ENCODE peak calls at places on chromosomes 2 and 18, in four cellular contexts. N is adrenal gland; M is endothelial cell of umbilical vein; O is CD4-positive, alpha-beta T cell. S is an unnamed sample.

GRCh38 chr2:227033471-227034148 is 130.4 kb downstream of the COL4A4 start:
- DNase-seq in N (peak), M (no peak), O (no peak), S (no peak)

GRCh38 chr18:63823516-63824219 is 48.5 kb downstream of the SERPINB7 start:
- DNase-seq in M (peak), O (no peak), N (peak), S (no peak)

GRCh38 chr18:78979682-78980278 is at the start of gene SALL3:
- DNase-seq in M (no peak), O (no peak), N (no peak), S (no peak)

GRCh38 chr2:25116956-25117355 is 51.4 kb downstream of the POMC start:
- DNase-seq in O (no peak), N (no peak), M (no peak), S (no peak)

GRCh38 chr2:200944467-200945394 is 18.7 kb downstream of the ORC2 start:
- DNase-seq in N (no peak), M (peak), O (no peak), S (peak)

GRCh38 chr2:153059338-153060052 is 341.1 kb downstream of the ARL6IP6 start:
- DNase-seq in O (no peak), M (no peak), N (no peak), S (peak)

GRCh38 chr2:45849491-45850283 is 198.2 kb downstream of the PRKCE start:
- DNase-seq in M (no peak), O (no peak), N (no peak), S (peak)

GRCh38 chr2:105274046-105274445 is 32.5 kb downstream of the GPR45 start:
- DNase-seq in M (peak), N (peak), O (no peak), S (no peak)

GRCh38 chr2:211329882-211330281 is 773.5 kb downstream of the CPS1 start:
- DNase-seq in M (no peak), O (no peak), N (no peak), S (no peak)

GRCh38 chr2:222899413-222900181 is 38.8 kb downstream of the ACSL3 start:
- DNase-seq in O (no peak), N (no peak), M (no peak), S (no peak)

GRCh38 chr2:40463112-40463511 is 11.2 kb upstream of the SLC8A1 start:
- DNase-seq in N (no peak), M (peak), O (no peak), S (no peak)

GRCh38 chr2:105344704-105345345 is 7.5 kb downstream of the C2orf49 start:
- DNase-seq in N (no peak), O (no peak), M (peak), S (no peak)

DNA sequence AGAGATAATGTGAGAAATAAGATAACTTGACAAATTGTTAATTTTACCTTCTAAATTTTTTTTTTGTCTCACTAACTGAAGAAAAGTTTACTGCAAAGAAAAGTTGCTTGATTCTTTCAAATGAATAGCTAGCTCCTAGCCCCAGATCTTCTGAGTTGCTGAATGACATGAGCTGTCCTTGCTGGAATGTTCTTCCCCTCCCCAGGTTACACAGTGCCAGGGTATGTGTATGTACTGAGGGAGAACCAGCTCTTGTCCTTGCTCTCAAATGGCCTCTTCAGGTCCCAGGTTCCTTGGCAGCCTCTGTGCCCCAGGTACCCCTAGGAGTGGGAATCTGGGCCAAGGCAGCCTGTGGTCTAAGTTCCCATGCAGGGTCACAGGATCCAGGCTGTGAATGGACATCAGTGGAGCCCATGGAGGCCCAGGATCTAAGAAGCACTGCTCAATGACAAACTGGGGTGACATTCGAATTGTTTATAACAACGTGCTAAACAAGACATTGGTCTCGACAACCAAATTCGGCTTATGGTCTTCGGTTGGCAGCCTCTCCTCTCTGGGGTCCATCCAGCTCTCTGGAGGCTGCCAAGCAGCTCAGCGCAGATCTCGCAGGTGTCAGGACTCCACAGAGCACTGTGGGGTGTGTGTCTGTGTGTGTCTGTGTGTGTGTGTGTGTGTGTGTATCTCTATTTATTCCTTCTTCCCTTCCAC is 17.1 kb upstream of the INO80C start:
- DNase-seq in N (no peak), O (no peak), M (no peak), S (no peak)
- H3K27ac ChIP-seq in N (no peak), O (no peak), M (no peak), S (peak)

GRCh38 chr18:33781429-33781828 is 203.4 kb downstream of the ASXL3 start:
- DNase-seq in O (no peak), N (no peak), M (no peak), S (no peak)
- H3K27ac ChIP-seq in O (no peak), N (no peak), M (no peak), S (no peak)

DNA sequence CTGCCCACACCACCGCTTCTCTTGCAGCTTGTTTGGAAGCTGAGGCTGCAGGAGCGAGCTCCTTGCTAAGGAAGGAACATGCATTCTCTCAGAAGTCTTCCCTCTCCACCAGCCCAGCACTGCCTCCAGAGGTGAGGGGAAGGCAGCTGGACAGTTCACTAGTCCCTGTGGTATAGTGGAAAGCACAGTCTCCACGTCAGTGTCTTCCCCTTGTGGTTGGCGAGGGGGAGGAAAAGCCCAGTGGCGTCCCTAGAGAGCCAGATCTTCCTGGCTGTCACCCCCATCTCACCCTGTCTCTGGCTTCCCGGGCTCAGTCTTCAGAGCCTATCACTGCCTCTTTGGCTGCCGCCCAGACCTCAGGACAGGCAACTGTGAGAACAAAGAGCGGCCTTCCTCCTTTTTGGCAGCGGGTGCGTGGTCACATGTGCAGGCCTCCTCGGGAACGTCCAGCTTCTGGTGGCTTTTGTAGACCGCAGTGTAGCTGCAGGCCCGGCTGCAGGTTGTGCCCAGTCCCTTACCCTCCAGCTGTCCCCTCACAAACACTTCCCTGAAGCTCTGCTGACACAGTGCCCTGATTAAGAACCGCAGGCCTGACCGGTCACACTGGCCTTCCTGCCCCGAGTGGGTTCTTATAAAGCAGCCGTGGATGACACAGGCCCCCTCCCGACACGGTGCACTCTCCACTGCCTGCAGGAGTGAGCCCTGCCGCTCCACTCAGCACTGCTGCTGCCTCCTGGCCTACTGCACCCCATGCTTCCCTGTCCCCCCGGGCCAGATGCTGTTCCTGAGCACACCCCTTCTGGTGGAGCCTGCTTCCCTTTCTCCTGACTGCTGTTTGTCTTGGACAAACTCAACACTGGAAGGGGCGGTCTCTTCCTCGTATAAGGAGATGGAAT is 90.9 kb downstream of the RNF144A start:
- DNase-seq in M (peak), O (no peak), N (peak), S (no peak)
- H3K27ac ChIP-seq in M (no peak), O (no peak), N (peak), S (no peak)

DNA sequence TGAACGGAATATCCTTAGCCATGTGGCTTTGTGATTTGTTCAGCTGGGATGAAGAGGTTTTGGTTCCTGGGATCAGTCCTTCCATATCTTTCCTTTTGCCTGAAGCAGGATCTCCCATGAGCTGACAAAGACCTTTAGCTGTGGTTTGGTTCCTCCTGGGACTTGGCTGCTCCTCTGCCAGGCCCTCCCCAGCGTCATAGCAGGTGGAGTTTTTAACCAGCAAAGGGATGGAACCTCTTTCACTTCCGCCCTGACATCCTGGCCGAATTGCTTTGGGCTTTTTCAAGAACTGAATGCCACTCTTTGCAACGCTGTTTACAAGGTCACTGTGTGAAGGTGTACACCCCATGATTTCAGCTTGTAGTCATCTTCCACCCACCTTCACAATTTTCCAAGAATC is 410 bp downstream of the PCARE start:
- DNase-seq in N (peak), M (no peak), O (no peak), S (no peak)
- H3K27ac ChIP-seq in N (no peak), M (no peak), O (no peak), S (no peak)

GRCh38 chr2:219405451-219405850 is 12.7 kb upstream of the DES start:
- DNase-seq in N (no peak), M (no peak), O (no peak), S (no peak)

GRCh38 chr2:219404954-219405353 is 13.2 kb upstream of the DES start:
- DNase-seq in M (no peak), O (no peak), N (no peak), S (no peak)

GRCh38 chr2:219403861-219404260 is 14.3 kb upstream of the DES start:
- DNase-seq in N (no peak), O (no peak), M (no peak), S (no peak)

GRCh38 chr2:219402665-219403515 is 15.2 kb upstream of the DNPEP start:
- DNase-seq in O (peak), N (peak), M (peak), S (no peak)

DNA sequence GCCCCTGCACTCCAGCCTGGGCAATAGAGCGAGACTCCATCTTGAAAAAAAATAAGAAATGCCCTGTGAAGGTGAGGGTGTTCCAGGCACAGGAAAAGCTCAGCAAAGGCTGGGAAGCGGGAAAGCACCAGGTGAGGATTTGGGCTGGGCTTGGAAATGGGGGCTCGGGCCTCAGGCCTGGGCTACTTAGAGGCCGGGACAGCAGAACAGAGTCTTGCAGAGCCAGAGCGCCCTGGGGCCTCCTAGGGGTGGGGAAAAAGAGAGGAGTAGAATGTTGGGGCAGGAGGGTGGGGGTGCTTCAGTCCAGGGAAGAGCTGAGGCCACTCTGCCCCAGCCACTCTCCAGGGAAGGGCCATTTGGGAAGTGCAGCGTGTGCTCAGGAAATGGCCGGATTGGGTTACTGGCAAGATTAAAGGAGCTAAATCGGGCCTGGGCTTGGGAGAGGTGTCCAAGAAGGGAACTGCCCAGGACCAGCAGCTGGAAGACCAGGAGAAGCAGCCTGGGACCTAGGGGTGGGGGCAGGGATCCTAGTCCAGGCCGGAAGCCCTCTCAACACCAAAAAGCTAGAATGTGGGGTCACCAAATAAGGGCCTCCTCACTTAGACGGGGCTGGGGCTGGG is 13.8 kb upstream of the DES start:
- DNase-seq in N (no peak), M (no peak), O (no peak), S (no peak)
- H3K27ac ChIP-seq in N (no peak), M (no peak), O (no peak), S (no peak)

DNA sequence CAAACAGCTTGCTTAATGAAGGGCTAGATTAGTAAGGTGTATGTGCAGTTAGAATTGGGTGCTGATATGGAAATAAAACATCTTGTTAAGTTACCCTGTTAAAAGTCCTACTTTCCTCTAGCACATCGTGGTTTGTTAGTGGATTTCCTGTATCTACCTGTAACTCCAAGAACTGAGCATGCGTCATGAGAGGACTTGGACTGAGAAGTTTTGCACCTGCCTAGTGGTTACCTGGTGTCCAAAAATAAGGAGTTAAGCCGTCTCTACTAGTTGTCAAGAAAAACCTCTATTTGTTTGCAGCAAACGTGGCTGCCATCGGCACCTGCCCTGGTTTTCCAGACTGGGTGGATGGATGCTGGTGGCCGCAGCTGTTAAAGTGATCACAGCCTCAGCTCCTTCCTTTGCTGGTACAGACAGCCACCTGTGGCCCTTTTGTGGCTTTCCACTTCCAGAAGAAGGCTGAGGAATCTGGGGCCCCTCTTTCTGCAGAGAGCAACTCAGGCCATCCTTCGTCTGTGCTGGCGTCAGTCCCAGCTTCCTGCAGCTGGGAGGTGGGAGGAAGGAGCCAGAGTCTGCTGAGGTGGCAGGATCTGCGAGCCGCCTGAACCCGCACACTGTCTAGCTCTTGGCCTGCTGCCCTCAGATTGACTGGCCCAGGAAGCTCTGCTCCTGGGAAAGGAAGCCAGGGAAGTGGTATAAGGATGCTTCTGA is 56.8 kb downstream of the CABLES1 start:
- DNase-seq in N (peak), O (no peak), M (peak), S (no peak)
- H3K27ac ChIP-seq in N (peak), O (no peak), M (peak), S (no peak)